ENCODE peak calls at places on chromosomes 12 and 14, in four cellular contexts. S, W, F and U are unnamed samples.

GRCh38 chr14:63960926-63961567 is 108.2 kb downstream of the SYNE2 start:
- DNase-seq in F (no peak), W (peak), S (no peak), U (no peak)

GRCh38 chr12:117580718-117581062 is 219.3 kb upstream of the NOS1 start:
- DNase-seq in S (peak), W (no peak), F (no peak), U (peak)

GRCh38 chr12:6553051-6553868 is 2.6 kb downstream of the IFFO1 start:
- DNase-seq in S (no peak), W (peak), F (no peak), U (no peak)

GRCh38 chr12:93127582-93128331 is 198.7 kb upstream of the EEA1 start:
- DNase-seq in F (peak), W (peak), S (peak), U (peak)

GRCh38 chr14:61636792-61637191 is 58.5 kb upstream of the HIF1A start:
- DNase-seq in W (no peak), S (no peak), F (no peak), U (no peak)

GRCh38 chr14:69064596-69064995 is 85.5 kb upstream of the ACTN1 start:
- DNase-seq in S (no peak), F (peak), W (no peak), U (no peak)

GRCh38 chr12:53739285-53740129 is 12.3 kb upstream of the CALCOCO1 start:
- DNase-seq in F (no peak), W (no peak), S (no peak), U (no peak)

GRCh38 chr14:52268191-52269061 is 928 bp downstream of the PTGDR start:
- DNase-seq in F (no peak), S (no peak), W (peak), U (no peak)

GRCh38 chr12:121238604-121239334 is 28.8 kb downstream of the P2RX4 start:
- DNase-seq in W (no peak), F (no peak), S (no peak), U (no peak)

GRCh38 chr12:26870491-26871419 is 37.8 kb upstream of the ITPR2 start:
- DNase-seq in W (peak), F (no peak), S (no peak), U (no peak)

DNA sequence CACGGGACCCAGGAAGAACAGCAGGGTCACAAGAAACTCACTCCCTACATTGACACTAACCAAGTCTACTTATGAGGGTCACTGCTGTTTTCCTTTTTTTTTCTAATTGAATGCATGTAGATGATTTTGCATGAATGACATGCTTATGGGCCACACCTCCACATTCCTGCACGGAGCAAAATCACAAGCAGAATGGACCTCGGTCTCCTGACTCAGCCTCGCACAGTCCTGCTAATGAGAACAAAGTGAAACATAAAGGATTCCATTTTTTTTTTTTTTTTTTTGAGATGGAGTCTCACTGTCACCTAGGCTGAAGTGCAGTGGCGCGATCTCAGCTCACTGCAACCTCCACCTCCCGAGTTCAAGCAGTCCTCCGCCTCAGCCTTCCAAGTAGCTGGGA is 12.3 kb downstream of the SCARB1 start:
- DNase-seq in W (no peak), F (peak), S (no peak), U (no peak)
- TF ChIP-seq BHLHE40 in W (no peak), F (no peak), S (no peak), U (no peak)

GRCh38 chr14:74510955-74511354 is 17.4 kb downstream of the ISCA2 start:
- DNase-seq in S (no peak), F (no peak), W (peak), U (no peak)
- TF ChIP-seq MAZ in S (no peak), F (no peak), W (no peak), U (no peak)

GRCh38 chr12:57011438-57012424 is 4.6 kb downstream of the TAC3 start:
- DNase-seq in W (no peak), F (no peak), S (no peak), U (no peak)
- TF ChIP-seq BHLHE40 in W (no peak), F (peak), S (no peak), U (no peak)

GRCh38 chr12:65905941-65906471 is 81.7 kb downstream of the HMGA2 start:
- DNase-seq in W (no peak), F (no peak), S (no peak), U (no peak)

GRCh38 chr12:65908147-65908546 is 83.9 kb downstream of the HMGA2 start:
- DNase-seq in F (no peak), S (no peak), W (no peak), U (no peak)

GRCh38 chr12:65907465-65907864 is 83.2 kb downstream of the HMGA2 start:
- DNase-seq in S (no peak), W (no peak), F (no peak), U (no peak)

GRCh38 chr12:65916991-65917676 is 92.9 kb downstream of the HMGA2 start:
- DNase-seq in W (no peak), S (no peak), F (no peak), U (no peak)

DNA sequence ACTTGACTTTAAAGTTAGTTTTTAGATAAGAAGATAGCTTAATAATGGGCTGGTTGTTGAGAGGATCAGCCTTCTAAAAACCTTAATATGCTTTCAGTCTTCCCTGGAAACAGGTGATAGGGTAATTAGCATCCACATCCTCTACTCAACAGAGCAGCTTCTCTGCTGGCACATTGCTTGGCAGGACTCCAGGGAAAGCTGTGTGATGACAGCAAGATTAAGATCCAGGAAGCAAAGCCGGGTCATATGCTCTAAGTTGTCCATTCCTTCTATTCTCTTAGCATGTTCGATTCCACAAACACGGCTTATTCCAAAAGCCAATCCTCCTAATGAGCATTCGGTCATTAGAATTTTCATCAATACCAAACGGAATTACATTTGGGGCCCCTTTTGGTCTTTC is 87.0 kb downstream of the HMGA2 start:
- DNase-seq in F (no peak), S (no peak), W (peak), U (no peak)
- TF ChIP-seq MAZ in F (no peak), S (no peak), W (no peak), U (no peak)

DNA sequence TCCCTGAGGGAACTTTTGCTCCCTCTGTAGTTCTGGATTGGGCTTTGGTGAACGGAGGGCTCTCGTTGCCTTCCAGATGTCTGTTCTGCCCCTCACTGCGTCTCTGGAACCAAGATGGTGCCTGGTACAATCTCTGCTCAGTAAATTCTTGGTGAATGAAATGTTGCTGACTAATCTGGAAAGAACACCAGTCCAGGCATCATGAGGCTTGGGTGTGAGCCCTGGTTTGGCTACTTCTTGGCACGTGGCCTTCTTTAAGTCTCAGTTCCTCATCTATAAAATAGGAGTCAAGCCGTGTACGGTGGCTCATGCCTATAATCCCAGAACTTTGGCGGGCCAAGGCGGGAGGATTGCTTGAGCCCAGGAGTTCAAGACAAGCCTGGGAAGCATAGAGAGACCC is 4.3 kb downstream of the HHIPL1 start:
- DNase-seq in S (no peak), F (no peak), W (peak), U (no peak)
- TF ChIP-seq BHLHE40 in S (no peak), F (no peak), W (no peak), U (no peak)

DNA sequence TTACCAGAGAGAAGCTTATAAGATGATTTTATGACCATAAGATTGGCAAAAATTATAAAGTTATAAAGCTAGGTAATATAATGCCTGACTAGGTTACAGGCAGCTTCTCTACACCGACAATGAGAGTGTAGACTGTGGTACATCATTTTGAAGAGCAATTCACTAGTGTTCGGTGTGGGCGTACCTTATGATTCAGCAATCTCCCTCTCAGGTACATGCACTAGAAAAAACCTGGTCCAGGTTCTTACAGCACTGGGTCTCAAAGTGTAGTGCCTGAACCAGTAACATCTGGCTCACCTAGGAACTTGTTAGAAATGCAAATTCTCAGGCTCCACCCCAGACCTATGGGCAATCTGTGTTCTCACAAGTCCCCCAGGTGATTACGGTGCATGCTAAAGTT is 106.7 kb downstream of the RERG start:
- DNase-seq in S (no peak), F (no peak), W (no peak), U (no peak)
- TF ChIP-seq MAZ in S (no peak), F (no peak), W (no peak), U (no peak)

GRCh38 chr12:61870658-61871559 is 389.3 kb upstream of the USP15 start:
- DNase-seq in F (no peak), S (no peak), W (no peak), U (no peak)
- TF ChIP-seq BHLHE40 in F (no peak), S (no peak), W (no peak), U (no peak)

GRCh38 chr12:86697916-86698315 is 441.7 kb upstream of the MGAT4C start:
- DNase-seq in W (no peak), S (no peak), F (no peak), U (no peak)

DNA sequence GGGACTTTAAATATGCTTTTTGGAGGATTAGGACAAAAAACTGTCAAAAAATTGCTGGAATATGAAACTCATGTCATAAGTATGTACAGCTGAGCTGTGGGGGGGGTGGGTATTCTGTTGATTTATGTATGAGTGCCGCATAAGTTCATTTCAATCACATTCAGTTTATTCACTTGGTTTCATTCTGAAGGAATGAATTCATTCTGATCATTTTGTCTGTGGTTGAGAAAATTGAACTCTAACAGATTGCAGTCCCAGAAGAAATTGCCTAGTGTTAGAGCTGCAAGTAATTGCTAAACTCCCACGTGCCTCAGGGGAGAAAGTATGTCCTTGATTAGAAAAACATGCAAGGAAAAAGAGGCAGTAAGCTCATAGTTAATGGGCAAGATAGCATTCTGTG is 442.4 kb upstream of the MGAT4C start:
- DNase-seq in W (peak), F (no peak), S (no peak), U (no peak)
- TF ChIP-seq MAZ in W (peak), F (no peak), S (no peak), U (no peak)

DNA sequence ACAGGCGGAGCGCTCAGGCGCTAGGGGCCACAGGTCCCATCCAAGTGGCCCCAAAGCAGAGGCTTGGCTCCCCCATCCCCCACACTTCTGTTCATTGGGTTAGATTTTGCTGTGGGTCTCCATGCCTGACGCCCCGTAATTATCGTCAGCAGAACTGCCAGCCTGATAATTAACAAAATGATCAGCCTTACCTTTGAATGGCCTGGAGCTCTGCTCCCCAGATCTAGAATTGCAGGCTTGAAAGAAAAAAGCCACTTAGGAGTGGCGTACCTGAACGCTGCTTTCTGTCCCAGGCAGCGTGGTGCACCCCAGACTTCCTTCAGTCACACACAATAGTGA is 28.7 kb upstream of the LRP1-AS start:
- DNase-seq in F (no peak), S (no peak), W (no peak), U (no peak)
- TF ChIP-seq BHLHE40 in F (no peak), S (no peak), W (no peak), U (no peak)

GRCh38 chr12:3055712-3056467 is 21.3 kb upstream of the TSPAN9 start:
- DNase-seq in S (no peak), W (no peak), F (peak), U (no peak)

GRCh38 chr12:3061129-3061857 is 15.9 kb upstream of the TSPAN9 start:
- DNase-seq in S (no peak), F (no peak), W (peak), U (no peak)

GRCh38 chr12:3065300-3065699 is 11.9 kb upstream of the TSPAN9 start:
- DNase-seq in W (no peak), F (no peak), S (no peak), U (no peak)

GRCh38 chr12:3061858-3062215 is 15.3 kb upstream of the TSPAN9 start:
- DNase-seq in W (no peak), F (no peak), S (no peak), U (no peak)
- TF ChIP-seq MAZ in W (no peak), F (no peak), S (no peak), U (no peak)